ENCODE peak calls at places on chromosomes 5 and 9, in ten cellular contexts. T is cardiac muscle cell; X is ACHN; C is G401; J is iPS-NIHi11; P is neuronal stem cell; L is activated B cell treated with CpG ODN at 0.5 μM for 24 hours; U is CD4-positive, alpha-beta memory T cell; Z is gastrocnemius medialis; F is A673. D is an unnamed sample.

GRCh38 chr9:34999576-34999975 is 10.0 kb downstream of the DNAJB5 start:
- DNase-seq in U (no peak), C (no peak), F (no peak), X (no peak), Z (no peak), T (no peak), J (peak), L (no peak), P (no peak), D (no peak)

GRCh38 chr5:5523066-5523505 is 100.6 kb downstream of the ICE1 start:
- DNase-seq in L (no peak), C (no peak), P (no peak), J (no peak), Z (no peak), U (peak), T (no peak), F (peak), X (peak), D (no peak)

GRCh38 chr5:81417052-81417451 is 23.1 kb upstream of the ACOT12 start:
- DNase-seq in Z (no peak), U (no peak), X (no peak), P (no peak), J (no peak), C (no peak), T (no peak), L (no peak), F (no peak), D (no peak)

GRCh38 chr9:95206143-95206542 is 111.4 kb downstream of the FANCC start:
- DNase-seq in C (no peak), X (no peak), F (peak), Z (no peak), P (no peak), L (no peak), U (no peak), J (no peak), T (peak), D (no peak)

GRCh38 chr5:151741678-151742423 is 16.6 kb downstream of the ATOX1 start:
- DNase-seq in L (no peak), C (no peak), J (no peak), X (peak), Z (no peak), F (no peak), U (no peak), P (no peak), T (no peak), D (no peak)

GRCh38 chr9:17462869-17463464 is 115.9 kb upstream of the SH3GL2 start:
- DNase-seq in J (peak), C (peak), Z (no peak), X (peak), T (peak), L (no peak), P (peak), U (peak), F (peak), D (no peak)

GRCh38 chr9:123087359-123087888 is 54.0 kb downstream of the GPR21 start:
- DNase-seq in C (peak), J (no peak), P (no peak), F (no peak), X (no peak), U (no peak), T (no peak), L (no peak), Z (no peak), D (no peak)

GRCh38 chr9:33446507-33447403 is 638 bp downstream of the AQP3 start:
- DNase-seq in J (peak), C (peak), P (no peak), T (peak), F (peak), L (no peak), Z (peak), X (peak), U (peak), D (no peak)

GRCh38 chr5:78483809-78484521 is 123.5 kb downstream of the SCAMP1 start:
- DNase-seq in J (no peak), P (no peak), C (no peak), L (no peak), F (no peak), Z (no peak), T (peak), U (no peak), X (no peak), D (peak)

D was measured in CD14-positive monocyte.